ENCODE peak calls at places on chromosomes 12 and 14, in eight cellular contexts. One of them, this sample, is unnamed. For H3K9me2, the result is how much of the 10 kb centered on the place peaks cover.

GRCh38 chr12:32896438-32897275 is at the start of gene PKP2:
- DNase-seq in HCT116: peak
- DNase-seq in OCI-LY7: no peak
- DNase-seq in PC-9: peak
- DNase-seq in hepatocyte: peak
- DNase-seq in MM.1S: peak
- DNase-seq in GM23338: peak
- DNase-seq in SK-N-SH: peak
- DNase-seq in this sample: peak

GRCh38 chr12:41362511-41362910 is 174.4 kb downstream of the PDZRN4 start:
- DNase-seq in HCT116: no peak
- DNase-seq in OCI-LY7: no peak
- DNase-seq in PC-9: no peak
- DNase-seq in hepatocyte: no peak
- DNase-seq in MM.1S: no peak
- DNase-seq in GM23338: no peak
- DNase-seq in SK-N-SH: no peak
- DNase-seq in this sample: no peak

GRCh38 chr14:68146812-68147211 is 327.2 kb downstream of the RAD51B start:
- DNase-seq in HCT116: peak
- DNase-seq in OCI-LY7: no peak
- DNase-seq in PC-9: peak
- DNase-seq in hepatocyte: peak
- DNase-seq in MM.1S: no peak
- DNase-seq in GM23338: no peak
- DNase-seq in SK-N-SH: no peak
- DNase-seq in this sample: peak

GRCh38 chr12:19181666-19182426 is 52.3 kb downstream of the PLEKHA5 start:
- DNase-seq in HCT116: no peak
- DNase-seq in OCI-LY7: no peak
- DNase-seq in PC-9: no peak
- DNase-seq in hepatocyte: no peak
- DNase-seq in MM.1S: no peak
- DNase-seq in GM23338: no peak
- DNase-seq in SK-N-SH: no peak
- DNase-seq in this sample: peak

GRCh38 chr14:27712364-27712763 is 1054.2 kb upstream of the FOXG1 start:
- DNase-seq in HCT116: no peak
- DNase-seq in OCI-LY7: no peak
- DNase-seq in PC-9: no peak
- DNase-seq in hepatocyte: no peak
- DNase-seq in MM.1S: no peak
- DNase-seq in GM23338: no peak
- DNase-seq in SK-N-SH: no peak
- DNase-seq in this sample: no peak

GRCh38 chr12:1688086-1688710 is 2.7 kb upstream of the ADIPOR2 start:
- DNase-seq in HCT116: no peak
- DNase-seq in OCI-LY7: no peak
- DNase-seq in PC-9: no peak
- DNase-seq in hepatocyte: no peak
- DNase-seq in MM.1S: no peak
- DNase-seq in GM23338: no peak
- DNase-seq in SK-N-SH: no peak
- DNase-seq in this sample: peak

GRCh38 chr14:28382460-28383220 is 383.9 kb upstream of the FOXG1 start:
- DNase-seq in HCT116: no peak
- DNase-seq in OCI-LY7: no peak
- DNase-seq in PC-9: peak
- DNase-seq in hepatocyte: peak
- DNase-seq in MM.1S: no peak
- DNase-seq in GM23338: no peak
- DNase-seq in SK-N-SH: no peak
- DNase-seq in this sample: peak

GRCh38 chr14:88463318-88463717 is 77.9 kb downstream of the SPATA7 start:
- DNase-seq in HCT116: peak
- DNase-seq in OCI-LY7: peak
- DNase-seq in PC-9: no peak
- DNase-seq in hepatocyte: peak
- DNase-seq in MM.1S: no peak
- DNase-seq in GM23338: peak
- DNase-seq in SK-N-SH: no peak
- DNase-seq in this sample: peak

GRCh38 chr14:35046751-35047536 is 872 bp downstream of the FAM177A1 start:
- DNase-seq in HCT116: no peak
- DNase-seq in OCI-LY7: peak
- DNase-seq in PC-9: peak
- DNase-seq in hepatocyte: peak
- DNase-seq in MM.1S: peak
- DNase-seq in GM23338: peak
- DNase-seq in SK-N-SH: no peak
- DNase-seq in this sample: peak

GRCh38 chr14:49971156-49972141 is 78.6 kb downstream of the ARF6 start:
- DNase-seq in HCT116: no peak
- DNase-seq in OCI-LY7: peak
- DNase-seq in PC-9: no peak
- DNase-seq in hepatocyte: no peak
- DNase-seq in MM.1S: peak
- DNase-seq in GM23338: no peak
- DNase-seq in SK-N-SH: no peak
- DNase-seq in this sample: peak

GRCh38 chr14:104446611-104447010 is 133.0 kb upstream of the C14orf180 start:
- DNase-seq in HCT116: no peak
- DNase-seq in OCI-LY7: no peak
- DNase-seq in PC-9: no peak
- DNase-seq in hepatocyte: no peak
- DNase-seq in MM.1S: no peak
- DNase-seq in GM23338: no peak
- DNase-seq in SK-N-SH: no peak
- DNase-seq in this sample: no peak

GRCh38 chr14:99131632-99132271 is 140.2 kb downstream of the BCL11B start:
- DNase-seq in HCT116: no peak
- DNase-seq in OCI-LY7: no peak
- DNase-seq in PC-9: no peak
- DNase-seq in hepatocyte: no peak
- DNase-seq in MM.1S: no peak
- DNase-seq in GM23338: no peak
- DNase-seq in SK-N-SH: no peak
- DNase-seq in this sample: no peak

GRCh38 chr14:105739331-105740102 is 213.1 kb downstream of the TMEM121 start:
- DNase-seq in HCT116: no peak
- DNase-seq in OCI-LY7: no peak
- DNase-seq in PC-9: no peak
- DNase-seq in hepatocyte: no peak
- DNase-seq in MM.1S: no peak
- DNase-seq in GM23338: no peak
- DNase-seq in SK-N-SH: peak
- DNase-seq in this sample: no peak

GRCh38 chr14:60485057-60485599 is 735 bp downstream of the C14orf39 start:
- DNase-seq in HCT116: no peak
- DNase-seq in OCI-LY7: no peak
- DNase-seq in PC-9: no peak
- DNase-seq in hepatocyte: no peak
- DNase-seq in MM.1S: no peak
- DNase-seq in GM23338: peak
- DNase-seq in SK-N-SH: no peak
- DNase-seq in this sample: no peak

GRCh38 chr12:51793201-51793600 is 55.3 kb downstream of the FIGNL2 start:
- DNase-seq in HCT116: no peak
- DNase-seq in OCI-LY7: no peak
- DNase-seq in PC-9: no peak
- DNase-seq in hepatocyte: no peak
- DNase-seq in MM.1S: no peak
- DNase-seq in GM23338: no peak
- DNase-seq in SK-N-SH: no peak
- DNase-seq in this sample: peak

GRCh38 chr12:2129076-2129475 is 76.3 kb downstream of the CACNA1C start:
- DNase-seq in HCT116: no peak
- DNase-seq in OCI-LY7: no peak
- DNase-seq in PC-9: no peak
- DNase-seq in hepatocyte: no peak
- DNase-seq in MM.1S: no peak
- DNase-seq in GM23338: no peak
- DNase-seq in SK-N-SH: peak
- DNase-seq in this sample: peak

GRCh38 chr12:3300833-3301401 is 190.1 kb upstream of the PRMT8 start:
- DNase-seq in HCT116: no peak
- DNase-seq in OCI-LY7: no peak
- DNase-seq in PC-9: no peak
- DNase-seq in hepatocyte: no peak
- DNase-seq in MM.1S: no peak
- DNase-seq in GM23338: peak
- DNase-seq in SK-N-SH: no peak
- DNase-seq in this sample: no peak

GRCh38 chr14:52695481-52696091 is at the start of gene ERO1A:
- DNase-seq in HCT116: no peak
- DNase-seq in OCI-LY7: peak
- DNase-seq in PC-9: peak
- DNase-seq in hepatocyte: peak
- DNase-seq in MM.1S: peak
- DNase-seq in GM23338: peak
- DNase-seq in SK-N-SH: peak
- DNase-seq in this sample: peak

GRCh38 chr12:122871851-122872785 is 23.8 kb downstream of the VPS37B start:
- DNase-seq in HCT116: no peak
- DNase-seq in OCI-LY7: peak
- DNase-seq in PC-9: peak
- DNase-seq in hepatocyte: peak
- DNase-seq in MM.1S: peak
- DNase-seq in GM23338: peak
- DNase-seq in SK-N-SH: peak
- DNase-seq in this sample: peak

GRCh38 chr12:4292266-4293063 is 18.9 kb downstream of the CCND2 start:
- DNase-seq in HCT116: no peak
- DNase-seq in OCI-LY7: no peak
- DNase-seq in PC-9: no peak
- DNase-seq in hepatocyte: no peak
- DNase-seq in MM.1S: no peak
- DNase-seq in GM23338: no peak
- DNase-seq in SK-N-SH: no peak
- DNase-seq in this sample: no peak

GRCh38 chr12:45727994-45728624 is 1.4 kb upstream of the ARID2 start:
- DNase-seq in HCT116: no peak
- DNase-seq in OCI-LY7: no peak
- DNase-seq in PC-9: peak
- DNase-seq in hepatocyte: no peak
- DNase-seq in MM.1S: no peak
- DNase-seq in GM23338: no peak
- DNase-seq in SK-N-SH: no peak
- DNase-seq in this sample: no peak

GRCh38 chr12:93230311-93230689 is 147.4 kb upstream of the NUDT4 start:
- DNase-seq in HCT116: no peak
- DNase-seq in OCI-LY7: no peak
- DNase-seq in PC-9: no peak
- DNase-seq in hepatocyte: no peak
- DNase-seq in MM.1S: no peak
- DNase-seq in GM23338: no peak
- DNase-seq in SK-N-SH: no peak
- DNase-seq in this sample: no peak

GRCh38 chr14:96038558-96038919 is 623 bp upstream of the C14orf132 start:
- DNase-seq in HCT116: peak
- DNase-seq in OCI-LY7: no peak
- DNase-seq in PC-9: no peak
- DNase-seq in hepatocyte: no peak
- DNase-seq in MM.1S: no peak
- DNase-seq in GM23338: peak
- DNase-seq in SK-N-SH: no peak
- DNase-seq in this sample: no peak

DNA sequence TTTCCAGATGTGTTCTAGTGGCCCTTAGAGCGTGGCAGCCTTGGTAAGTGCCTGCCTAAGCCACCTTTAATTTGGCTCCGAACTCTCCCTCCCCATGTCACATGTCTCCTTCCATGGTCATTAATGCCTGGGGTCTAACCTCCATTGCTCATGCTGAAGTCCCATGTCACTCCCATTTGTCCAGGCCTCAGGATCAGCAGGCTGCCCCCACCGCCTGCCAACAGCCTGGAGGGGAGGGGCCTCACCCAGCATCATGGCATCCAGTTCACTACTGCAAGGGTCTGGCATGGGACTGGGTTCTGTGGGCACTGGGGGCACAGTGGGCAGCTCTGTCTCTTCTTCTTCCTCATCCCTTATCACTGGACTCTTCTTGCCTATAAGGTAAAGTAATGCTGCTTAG is 4.4 kb downstream of the MMP19 start:
- DNase-seq in HCT116: no peak
- DNase-seq in OCI-LY7: no peak
- DNase-seq in PC-9: no peak
- DNase-seq in hepatocyte: no peak
- DNase-seq in MM.1S: no peak
- DNase-seq in GM23338: no peak
- DNase-seq in SK-N-SH: no peak
- DNase-seq in this sample: no peak
- H3K9me2 ChIP-seq in HCT116: under half
- H3K9me2 ChIP-seq in OCI-LY7: under half
- H3K9me2 ChIP-seq in PC-9: under half
- H3K9me2 ChIP-seq in hepatocyte: under half
- H3K9me2 ChIP-seq in MM.1S: under half
- H3K9me2 ChIP-seq in GM23338: under half
- H3K9me2 ChIP-seq in SK-N-SH: under half
- H3K9me2 ChIP-seq in this sample: under half

GRCh38 chr14:77799863-77800730 is at the start of gene ADCK1:
- DNase-seq in HCT116: peak
- DNase-seq in OCI-LY7: peak
- DNase-seq in PC-9: peak
- DNase-seq in hepatocyte: peak
- DNase-seq in MM.1S: peak
- DNase-seq in GM23338: peak
- DNase-seq in SK-N-SH: peak
- DNase-seq in this sample: peak
- TF ChIP-seq CTCF in HCT116: peak
- TF ChIP-seq CTCF in OCI-LY7: peak
- TF ChIP-seq CTCF in PC-9: peak
- TF ChIP-seq CTCF in hepatocyte: peak
- TF ChIP-seq CTCF in MM.1S: peak
- TF ChIP-seq CTCF in GM23338: peak
- TF ChIP-seq CTCF in SK-N-SH: peak
- TF ChIP-seq CTCF in this sample: peak

GRCh38 chr12:111846016-111846415 is 4.0 kb downstream of the MAPKAPK5 start:
- DNase-seq in HCT116: no peak
- DNase-seq in OCI-LY7: no peak
- DNase-seq in PC-9: no peak
- DNase-seq in hepatocyte: no peak
- DNase-seq in MM.1S: no peak
- DNase-seq in GM23338: no peak
- DNase-seq in SK-N-SH: no peak
- DNase-seq in this sample: no peak
- H3K9me2 ChIP-seq in HCT116: under half
- H3K9me2 ChIP-seq in OCI-LY7: under half
- H3K9me2 ChIP-seq in PC-9: under half
- H3K9me2 ChIP-seq in hepatocyte: under half
- H3K9me2 ChIP-seq in MM.1S: under half
- H3K9me2 ChIP-seq in GM23338: under half
- H3K9me2 ChIP-seq in SK-N-SH: under half
- H3K9me2 ChIP-seq in this sample: under half

DNA sequence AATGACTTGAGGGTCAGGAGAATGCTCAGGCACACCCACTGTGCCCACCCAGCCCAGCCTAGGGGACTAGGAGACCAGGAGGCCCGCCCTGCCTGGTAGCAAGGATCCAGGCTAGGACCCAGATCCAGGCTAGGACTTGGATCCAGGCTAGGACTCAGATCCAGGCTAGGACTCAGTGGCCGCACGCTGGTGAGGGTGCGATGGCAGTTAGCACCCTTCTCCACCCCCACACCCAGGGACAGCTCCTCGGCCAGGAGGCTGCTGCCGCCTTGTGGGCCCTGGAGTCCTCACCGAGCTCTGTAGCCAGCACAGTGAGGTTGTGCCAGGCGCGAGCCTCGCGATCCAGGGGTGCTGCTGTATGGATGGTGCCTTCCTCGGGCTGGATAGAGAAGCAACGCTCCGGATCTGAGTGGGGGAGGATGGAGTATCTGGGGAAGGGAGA is 5.1 kb downstream of the CDH24 start:
- DNase-seq in HCT116: no peak
- DNase-seq in OCI-LY7: no peak
- DNase-seq in PC-9: no peak
- DNase-seq in hepatocyte: peak
- DNase-seq in MM.1S: no peak
- DNase-seq in GM23338: peak
- DNase-seq in SK-N-SH: no peak
- DNase-seq in this sample: no peak
- TF ChIP-seq CTCF in HCT116: no peak
- TF ChIP-seq CTCF in OCI-LY7: no peak
- TF ChIP-seq CTCF in PC-9: no peak
- TF ChIP-seq CTCF in hepatocyte: no peak
- TF ChIP-seq CTCF in MM.1S: no peak
- TF ChIP-seq CTCF in GM23338: peak
- TF ChIP-seq CTCF in SK-N-SH: peak
- TF ChIP-seq CTCF in this sample: peak